ENCODE peak calls at places on chromosomes 11 and 22, in five cellular contexts. One of them, this sample, is unnamed.

GRCh38 chr11:17861036-17861755 is 126.6 kb downstream of the KCNC1 start:
- DNase-seq in BJ: no peak
- DNase-seq in PC-3: no peak
- DNase-seq in GM23248: peak
- DNase-seq in EL: no peak
- DNase-seq in this sample: no peak

GRCh38 chr11:66343176-66343575 is 1.7 kb downstream of the BRMS1 start:
- DNase-seq in EL: no peak
- DNase-seq in BJ: no peak
- DNase-seq in PC-3: no peak
- DNase-seq in GM23248: no peak
- DNase-seq in this sample: no peak

GRCh38 chr11:9566561-9567063 is 6.9 kb upstream of the WEE1 start:
- DNase-seq in EL: no peak
- DNase-seq in BJ: no peak
- DNase-seq in GM23248: peak
- DNase-seq in PC-3: no peak
- DNase-seq in this sample: no peak

GRCh38 chr22:49737101-49737551 is 90.5 kb downstream of the BRD1 start:
- DNase-seq in BJ: no peak
- DNase-seq in GM23248: no peak
- DNase-seq in EL: no peak
- DNase-seq in PC-3: no peak
- DNase-seq in this sample: no peak

GRCh38 chr11:129189646-129190045 is 2.5 kb downstream of the ARHGAP32 start:
- DNase-seq in PC-3: no peak
- DNase-seq in GM23248: no peak
- DNase-seq in BJ: no peak
- DNase-seq in EL: no peak
- DNase-seq in this sample: no peak

GRCh38 chr22:49305215-49305965 is 522.3 kb downstream of the BRD1 start:
- DNase-seq in EL: no peak
- DNase-seq in PC-3: peak
- DNase-seq in GM23248: peak
- DNase-seq in BJ: no peak
- DNase-seq in this sample: peak

GRCh38 chr11:6727971-6728890 is 43.5 kb downstream of the OR2AG2 start:
- DNase-seq in GM23248: no peak
- DNase-seq in EL: no peak
- DNase-seq in BJ: no peak
- DNase-seq in PC-3: no peak
- DNase-seq in this sample: no peak

GRCh38 chr22:35637943-35638342 is 10.3 kb upstream of the APOL6 start:
- DNase-seq in GM23248: peak
- DNase-seq in BJ: no peak
- DNase-seq in EL: no peak
- DNase-seq in PC-3: no peak
- DNase-seq in this sample: no peak

GRCh38 chr11:59756845-59757244 is 1.7 kb downstream of the STX3 start:
- DNase-seq in EL: peak
- DNase-seq in BJ: no peak
- DNase-seq in PC-3: peak
- DNase-seq in GM23248: peak
- DNase-seq in this sample: peak

GRCh38 chr11:66112041-66112491 is 42.0 kb downstream of the PACS1 start:
- DNase-seq in EL: peak
- DNase-seq in PC-3: no peak
- DNase-seq in BJ: no peak
- DNase-seq in GM23248: no peak
- DNase-seq in this sample: no peak

GRCh38 chr11:32385998-32386397 is 49.3 kb downstream of the WT1 start:
- DNase-seq in BJ: no peak
- DNase-seq in PC-3: peak
- DNase-seq in GM23248: peak
- DNase-seq in EL: peak
- DNase-seq in this sample: no peak

GRCh38 chr11:78647986-78648875 is 73.6 kb upstream of the NARS2 start:
- DNase-seq in EL: no peak
- DNase-seq in PC-3: no peak
- DNase-seq in GM23248: no peak
- DNase-seq in BJ: no peak
- DNase-seq in this sample: no peak

GRCh38 chr11:390175-390574 is 3.8 kb upstream of the PKP3 start:
- DNase-seq in EL: no peak
- DNase-seq in BJ: no peak
- DNase-seq in GM23248: no peak
- DNase-seq in PC-3: peak
- DNase-seq in this sample: no peak

GRCh38 chr11:73388241-73389133 is 12.3 kb downstream of the RELT start:
- DNase-seq in EL: peak
- DNase-seq in BJ: no peak
- DNase-seq in PC-3: no peak
- DNase-seq in GM23248: no peak
- DNase-seq in this sample: no peak

GRCh38 chr11:61004037-61004641 is 32.7 kb downstream of the CD6 start:
- DNase-seq in PC-3: no peak
- DNase-seq in EL: no peak
- DNase-seq in BJ: no peak
- DNase-seq in GM23248: no peak
- DNase-seq in this sample: no peak

GRCh38 chr11:7999795-8000194 is 12.7 kb downstream of the EIF3F start:
- DNase-seq in PC-3: no peak
- DNase-seq in BJ: no peak
- DNase-seq in GM23248: no peak
- DNase-seq in EL: no peak
- DNase-seq in this sample: no peak

GRCh38 chr22:43482310-43482625 is 70.5 kb downstream of the MPPED1 start:
- DNase-seq in PC-3: no peak
- DNase-seq in EL: no peak
- DNase-seq in GM23248: no peak
- DNase-seq in BJ: no peak
- DNase-seq in this sample: no peak

GRCh38 chr11:12284321-12285050 is 92.9 kb upstream of the PARVA start:
- DNase-seq in GM23248: peak
- DNase-seq in EL: peak
- DNase-seq in BJ: no peak
- DNase-seq in PC-3: no peak
- DNase-seq in this sample: no peak

GRCh38 chr11:23973244-23973643 is 523.6 kb upstream of the LUZP2 start:
- DNase-seq in BJ: no peak
- DNase-seq in EL: no peak
- DNase-seq in PC-3: no peak
- DNase-seq in GM23248: no peak
- DNase-seq in this sample: no peak

GRCh38 chr22:26443901-26444300 is 14.8 kb downstream of the ASPHD2 start:
- DNase-seq in PC-3: no peak
- DNase-seq in EL: no peak
- DNase-seq in GM23248: no peak
- DNase-seq in BJ: no peak
- DNase-seq in this sample: no peak

GRCh38 chr11:23569134-23569533 is 708.9 kb upstream of the CCDC179 start:
- DNase-seq in EL: no peak
- DNase-seq in PC-3: no peak
- DNase-seq in GM23248: no peak
- DNase-seq in BJ: no peak
- DNase-seq in this sample: no peak

GRCh38 chr11:446886-447285 is 3.2 kb upstream of the PTDSS2 start:
- DNase-seq in PC-3: no peak
- DNase-seq in BJ: no peak
- DNase-seq in GM23248: no peak
- DNase-seq in EL: no peak
- DNase-seq in this sample: no peak

GRCh38 chr11:64845125-64845735 is 777 bp upstream of the CDC42BPG start:
- DNase-seq in BJ: no peak
- DNase-seq in GM23248: no peak
- DNase-seq in EL: no peak
- DNase-seq in PC-3: no peak
- DNase-seq in this sample: no peak